ENCODE peak calls at places on chromosome 18, in nine cellular contexts. L is pancreas; R is H9; O is GM23248; F is psoas muscle; P is heart right ventricle; D is CD4-positive, alpha-beta memory T cell; G is thoracic aorta; N is tibial nerve. U is an unnamed sample.
A peak's percentile ranks its signal among the peaks of the same experiment; 100 is the strongest.

GRCh38 chr18:13217466-13217961 is 1.0 kb upstream of the LDLRAD4 start:
- DNase-seq in L (peak; percentile 56), O (peak; percentile 34), F (peak; percentile 72), N (no peak), P (peak; percentile 77), G (no peak), R (peak; percentile 49), D (peak; percentile 58), U (peak; percentile 76)

GRCh38 chr18:31120594-31120993 is 18.4 kb upstream of the DSC2 start:
- DNase-seq in F (no peak), L (no peak), P (no peak), G (no peak), D (no peak), N (no peak), R (no peak), O (no peak), U (no peak)

GRCh38 chr18:24633121-24633520 is 172.7 kb downstream of the HRH4 start:
- DNase-seq in F (no peak), G (no peak), P (no peak), L (no peak), O (peak; percentile 72), D (no peak), N (no peak), R (no peak), U (no peak)

GRCh38 chr18:32624182-32624723 is 148.6 kb downstream of the KLHL14 start:
- DNase-seq in G (no peak), L (no peak), D (no peak), F (no peak), N (no peak), O (no peak), R (no peak), P (no peak), U (no peak)

GRCh38 chr18:26386002-26386401 is 159.8 kb downstream of the TAF4B start:
- DNase-seq in G (no peak), N (no peak), L (no peak), R (no peak), F (no peak), O (peak; percentile 84), D (no peak), P (peak; percentile 61), U (no peak)

GRCh38 chr18:23825496-23825895 is 136.2 kb downstream of the LAMA3 start:
- DNase-seq in F (no peak), O (peak; percentile 74), P (no peak), L (no peak), G (no peak), R (no peak), N (no peak), D (no peak), U (no peak)

GRCh38 chr18:75582406-75582821 is 154.9 kb upstream of the SMIM21 start:
- DNase-seq in D (no peak), F (no peak), N (no peak), L (no peak), P (no peak), G (no peak), O (peak; percentile 2), R (no peak), U (no peak)

GRCh38 chr18:74190086-74190485 is 41.8 kb downstream of the TIMM21 start:
- DNase-seq in N (no peak), O (peak; percentile 53), R (no peak), P (no peak), D (no peak), F (no peak), G (no peak), L (no peak), U (no peak)

GRCh38 chr18:79625195-79625923 is 54.2 kb upstream of the CTDP1 start:
- DNase-seq in D (no peak), R (no peak), F (no peak), O (no peak), G (no peak), L (no peak), N (no peak), P (no peak), U (peak; percentile 67)

GRCh38 chr18:75198046-75198445 is 10.9 kb downstream of the PTGR3 start:
- DNase-seq in P (no peak), O (peak; percentile 56), R (no peak), G (no peak), F (no peak), N (no peak), L (no peak), D (no peak), U (no peak)

GRCh38 chr18:27656905-27657304 is 471.8 kb upstream of the CHST9 start:
- DNase-seq in R (no peak), F (no peak), O (no peak), L (no peak), D (no peak), N (no peak), G (no peak), P (no peak), U (no peak)

GRCh38 chr18:27652480-27653121 is 467.5 kb upstream of the CHST9 start:
- DNase-seq in D (no peak), F (no peak), P (peak; percentile 10), O (no peak), G (no peak), L (no peak), R (no peak), N (no peak), U (no peak)

GRCh38 chr18:27653247-27653646 is 468.1 kb upstream of the CHST9 start:
- DNase-seq in R (no peak), G (no peak), F (no peak), O (no peak), D (no peak), P (no peak), L (no peak), N (no peak), U (no peak)

GRCh38 chr18:27661320-27662049 is 476.4 kb upstream of the CHST9 start:
- DNase-seq in N (no peak), O (no peak), D (no peak), G (no peak), R (no peak), L (no peak), F (no peak), P (no peak), U (no peak)

DNA sequence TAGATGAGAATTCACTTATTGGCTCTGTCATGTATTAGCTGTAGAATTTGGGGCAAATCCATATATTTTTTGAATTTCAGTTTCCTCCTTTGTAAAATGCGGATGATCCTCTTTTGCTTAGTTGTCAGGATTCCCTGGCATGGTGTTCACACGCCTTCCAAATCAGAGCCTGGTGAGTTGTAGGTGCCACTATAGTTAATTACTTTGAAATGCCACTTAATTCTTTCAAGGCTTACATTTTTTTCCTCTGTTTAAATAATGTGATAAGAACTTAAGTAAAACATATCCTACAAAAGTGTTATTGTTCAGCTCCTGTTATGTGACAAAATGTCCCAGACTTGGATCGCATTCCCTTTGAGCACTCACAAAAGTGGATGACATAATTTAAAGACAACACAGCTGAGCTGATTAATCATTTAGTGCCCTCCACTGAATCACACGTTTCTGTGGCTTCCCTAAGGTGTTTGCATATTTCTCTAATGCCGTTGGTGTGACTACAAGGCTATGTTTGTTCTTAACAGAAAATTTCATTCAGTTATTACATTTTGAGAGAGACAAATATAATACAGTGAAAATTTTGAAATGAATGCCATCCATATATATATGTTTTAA is 471.2 kb upstream of the CHST9 start:
- DNase-seq in L (no peak), F (no peak), O (peak; percentile 6), P (no peak), D (no peak), G (no peak), R (no peak), N (no peak), U (no peak)
- H3K27me3 ChIP-seq in L (no peaks in the 10 kb centered on the region), F (no peaks in the 10 kb centered on the region), O (peaks cover 21% of the 10 kb centered on the region), P (no peaks in the 10 kb centered on the region), D (no peaks in the 10 kb centered on the region), G (no peaks in the 10 kb centered on the region), R (no peaks in the 10 kb centered on the region), N (no peaks in the 10 kb centered on the region), U (no peaks in the 10 kb centered on the region)

DNA sequence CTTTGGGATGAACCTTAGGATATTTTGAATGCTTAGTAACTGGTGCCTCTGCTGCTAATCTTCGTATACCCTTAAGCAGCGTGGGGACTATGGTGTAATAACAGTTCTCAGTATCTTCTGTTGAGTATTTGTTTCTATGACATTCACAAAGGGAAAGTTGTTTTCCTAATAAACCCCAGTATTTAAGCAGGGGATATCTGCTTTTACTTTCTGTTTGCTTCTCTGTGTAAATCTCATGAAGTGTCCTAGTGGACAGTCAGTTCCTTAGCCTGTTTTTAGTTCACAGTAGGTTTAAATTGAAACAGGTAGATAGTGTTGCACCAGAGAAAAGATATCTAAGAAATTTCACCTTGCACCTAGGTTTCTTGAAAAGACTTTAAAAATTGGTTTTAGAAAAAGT is 14.9 kb downstream of the KIAA1328 start:
- DNase-seq in L (no peak), O (no peak), G (no peak), R (no peak), F (no peak), D (no peak), P (no peak), N (no peak), U (no peak)
- H3K27ac ChIP-seq in L (no peak overlapping the region), O (no peak overlapping the region), G (no peak overlapping the region), R (no peak overlapping the region), F (no peak overlapping the region), D (no peak overlapping the region), P (no peak overlapping the region), N (no peak overlapping the region), U (no peak overlapping the region)

GRCh38 chr18:11162889-11163288 is 13.5 kb upstream of the PIEZO2 start:
- DNase-seq in G (no peak), L (no peak), P (no peak), N (no peak), F (no peak), R (no peak), O (no peak), D (no peak), U (no peak)
- H3K27me3 ChIP-seq in G (no peaks in the 10 kb centered on the region), L (no peaks in the 10 kb centered on the region), P (peaks cover 23% of the 10 kb centered on the region), N (no peaks in the 10 kb centered on the region), F (no peaks in the 10 kb centered on the region), R (peaks cover 2% of the 10 kb centered on the region), O (no peaks in the 10 kb centered on the region), D (no peaks in the 10 kb centered on the region), U (peaks cover 4% of the 10 kb centered on the region)

GRCh38 chr18:11801573-11801972 is 49.6 kb upstream of the CHMP1B start:
- DNase-seq in R (no peak), F (no peak), G (no peak), P (no peak), O (no peak), N (no peak), L (no peak), D (no peak), U (no peak)

GRCh38 chr18:11795916-11796315 is 55.3 kb upstream of the CHMP1B start:
- DNase-seq in O (no peak), R (no peak), N (no peak), P (no peak), L (no peak), D (no peak), G (no peak), F (no peak), U (no peak)

GRCh38 chr18:11800947-11801346 is 50.3 kb upstream of the CHMP1B start:
- DNase-seq in P (no peak), O (no peak), R (no peak), L (no peak), N (no peak), D (no peak), F (no peak), G (no peak), U (no peak)

GRCh38 chr18:11799066-11799465 is 52.1 kb upstream of the CHMP1B start:
- DNase-seq in D (no peak), P (no peak), L (no peak), R (no peak), F (no peak), O (no peak), G (no peak), N (no peak), U (no peak)

DNA sequence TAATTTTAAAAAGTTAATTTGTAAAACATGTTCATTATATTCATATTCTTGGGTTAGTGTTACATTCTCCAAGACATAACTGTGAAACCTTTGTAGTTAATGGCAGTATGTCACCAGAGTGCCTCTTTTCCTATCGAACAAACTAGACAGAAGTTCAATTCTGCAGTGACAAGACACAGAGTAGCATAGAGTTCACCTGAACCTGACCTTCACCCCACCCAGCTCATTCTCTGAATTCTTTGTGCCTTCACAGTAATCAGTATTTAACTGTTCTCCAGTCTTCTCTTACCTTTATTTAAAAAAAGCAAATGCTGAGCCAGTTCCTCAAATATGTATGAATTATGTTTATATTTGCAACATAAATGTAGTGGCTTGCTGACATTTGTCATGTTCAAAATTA is 52.9 kb upstream of the CHMP1B start:
- DNase-seq in N (no peak), F (no peak), O (no peak), P (no peak), R (no peak), D (no peak), G (no peak), L (no peak), U (no peak)
- H3K27ac ChIP-seq in N (no peak overlapping the region), F (no peak overlapping the region), O (no peak overlapping the region), P (no peak overlapping the region), R (no peak overlapping the region), D (no peak overlapping the region), G (no peak overlapping the region), L (no peak overlapping the region), U (no peak overlapping the region)